ENCODE peak calls at places on chromosomes 3 and 15, in eight cellular contexts. X, N, B, K, R, C, M and A are unnamed samples.

GRCh38 chr3:171959532-171960044 is 79.8 kb upstream of the FNDC3B start:
- DNase-seq in X (no peak), N (no peak), B (no peak), K (no peak), R (no peak), C (no peak), M (no peak), A (no peak)

GRCh38 chr15:76928231-76928630 is 3.3 kb upstream of the RCN2 start:
- DNase-seq in X (no peak), N (no peak), B (no peak), K (no peak), R (no peak), C (no peak), M (no peak), A (no peak)

GRCh38 chr3:28743843-28744242 is 395.2 kb upstream of the AZI2 start:
- DNase-seq in X (no peak), N (no peak), B (peak; percentile 90), K (no peak), R (no peak), C (no peak), M (no peak), A (no peak)

GRCh38 chr3:13842226-13842625 is 37.6 kb downstream of the WNT7A start:
- DNase-seq in X (no peak), N (no peak), B (no peak), K (no peak), R (no peak), C (no peak), M (no peak), A (no peak)

GRCh38 chr3:44048196-44048924 is 193.3 kb upstream of the TOPAZ1 start:
- DNase-seq in X (no peak), N (no peak), B (no peak), K (no peak), R (no peak), C (no peak), M (no peak), A (no peak)

GRCh38 chr3:159029306-159030026 is 227.6 kb downstream of the MFSD1 start:
- DNase-seq in X (no peak), N (no peak), B (no peak), K (no peak), R (no peak), C (no peak), M (no peak), A (no peak)

GRCh38 chr3:194386066-194386465 is 13.0 kb downstream of the GP5 start:
- DNase-seq in X (no peak), N (no peak), B (no peak), K (no peak), R (no peak), C (no peak), M (no peak), A (no peak)

GRCh38 chr15:79380755-79381499 is 51.2 kb upstream of the MINAR1 start:
- DNase-seq in X (peak; percentile 34), N (peak; percentile 78), B (peak; percentile 10), K (peak; percentile 76), R (peak; percentile 81), C (peak; percentile 81), M (peak; percentile 64), A (peak; percentile 30)

GRCh38 chr3:41863024-41863423 is 98.9 kb downstream of the ULK4 start:
- DNase-seq in X (no peak), N (no peak), B (no peak), K (no peak), R (no peak), C (no peak), M (no peak), A (no peak)

GRCh38 chr15:73482184-73482583 is 39.2 kb downstream of the REC114 start:
- DNase-seq in X (no peak), N (no peak), B (no peak), K (no peak), R (no peak), C (no peak), M (no peak), A (no peak)

GRCh38 chr3:184380210-184380626 is 364 bp downstream of the CHRD start:
- DNase-seq in X (no peak), N (peak; percentile 83), B (no peak), K (peak; percentile 30), R (peak; percentile 71), C (no peak), M (peak; percentile 56), A (no peak)

GRCh38 chr3:112351823-112352222 is 18.9 kb downstream of the CD200 start:
- DNase-seq in X (no peak), N (no peak), B (no peak), K (no peak), R (no peak), C (no peak), M (no peak), A (no peak)

GRCh38 chr3:38723569-38724391 is 74.3 kb upstream of the SCN5A start:
- DNase-seq in X (no peak), N (no peak), B (no peak), K (no peak), R (no peak), C (no peak), M (no peak), A (no peak)

GRCh38 chr3:128294999-128295468 is 141.8 kb downstream of the EEFSEC start:
- DNase-seq in X (no peak), N (no peak), B (no peak), K (no peak), R (no peak), C (peak; percentile 13), M (no peak), A (no peak)

GRCh38 chr15:63915888-63916731 is 82.4 kb upstream of the HERC1 start:
- DNase-seq in X (no peak), N (no peak), B (no peak), K (no peak), R (no peak), C (no peak), M (no peak), A (peak; percentile 44)

GRCh38 chr3:127320529-127321121 is 32.8 kb upstream of the PRR20G start:
- DNase-seq in X (no peak), N (no peak), B (no peak), K (no peak), R (no peak), C (no peak), M (no peak), A (no peak)

GRCh38 chr3:64016941-64017620 is 6.2 kb downstream of the PSMD6 start:
- DNase-seq in X (no peak), N (no peak), B (no peak), K (no peak), R (no peak), C (no peak), M (no peak), A (no peak)

GRCh38 chr3:143309622-143310190 is 190.1 kb downstream of the CHST2 start:
- DNase-seq in X (no peak), N (no peak), B (no peak), K (peak; percentile 86), R (no peak), C (no peak), M (no peak), A (peak; percentile 65)

GRCh38 chr3:81696090-81696489 is 65.4 kb downstream of the GBE1 start:
- DNase-seq in X (no peak), N (no peak), B (no peak), K (no peak), R (no peak), C (no peak), M (no peak), A (no peak)

GRCh38 chr15:28989239-28989830 is 103.6 kb downstream of the APBA2 start:
- DNase-seq in X (no peak), N (peak; percentile 45), B (no peak), K (no peak), R (no peak), C (no peak), M (no peak), A (no peak)

GRCh38 chr3:47250309-47251060 is 32.1 kb downstream of the KIF9 start:
- DNase-seq in X (no peak), N (peak; percentile 67), B (peak; percentile 13), K (peak; percentile 42), R (no peak), C (no peak), M (no peak), A (no peak)

GRCh38 chr3:110420158-110420641 is 651.4 kb upstream of the NECTIN3 start:
- DNase-seq in X (peak; percentile 65), N (no peak), B (no peak), K (peak; percentile 86), R (no peak), C (no peak), M (no peak), A (peak; percentile 45)

GRCh38 chr15:65981837-65982696 is 112.8 kb downstream of the RAB11A start:
- DNase-seq in X (no peak), N (peak; percentile 72), B (no peak), K (no peak), R (peak; percentile 73), C (peak; percentile 56), M (peak; percentile 34), A (no peak)

GRCh38 chr3:65449841-65450416 is 588.8 kb downstream of the MAGI1 start:
- DNase-seq in X (no peak), N (no peak), B (no peak), K (no peak), R (no peak), C (no peak), M (no peak), A (no peak)

GRCh38 chr15:69388259-69388658 is 25.9 kb upstream of the KIF23 start:
- DNase-seq in X (no peak), N (peak; percentile 53), B (no peak), K (peak; percentile 9), R (no peak), C (no peak), M (no peak), A (no peak)

GRCh38 chr3:105332961-105333360 is 33.7 kb upstream of the ALCAM start:
- DNase-seq in X (no peak), N (no peak), B (no peak), K (no peak), R (no peak), C (no peak), M (no peak), A (no peak)

GRCh38 chr3:46059432-46059831 is 32.1 kb upstream of the XCR1 start:
- DNase-seq in X (no peak), N (no peak), B (no peak), K (no peak), R (no peak), C (no peak), M (no peak), A (no peak)

GRCh38 chr3:122353901-122354401 is 28.9 kb downstream of the CSTA start:
- DNase-seq in X (no peak), N (no peak), B (no peak), K (no peak), R (no peak), C (no peak), M (no peak), A (no peak)

GRCh38 chr3:160200328-160200727 is 24.9 kb upstream of the C3orf80 start:
- DNase-seq in X (no peak), N (no peak), B (no peak), K (peak; percentile 30), R (no peak), C (no peak), M (no peak), A (no peak)

GRCh38 chr15:77036537-77037474 is 34.1 kb downstream of the TSPAN3 start:
- DNase-seq in X (no peak), N (peak; percentile 61), B (no peak), K (no peak), R (no peak), C (peak; percentile 10), M (no peak), A (no peak)

GRCh38 chr15:67115567-67115966 is 50.2 kb downstream of the SMAD3 start:
- DNase-seq in X (no peak), N (no peak), B (no peak), K (no peak), R (no peak), C (no peak), M (no peak), A (no peak)

GRCh38 chr3:108329087-108329486 is 32.7 kb downstream of the HHLA2 start:
- DNase-seq in X (no peak), N (no peak), B (no peak), K (no peak), R (no peak), C (no peak), M (no peak), A (no peak)

GRCh38 chr3:17967953-17968352 is 225.5 kb upstream of the TBC1D5 start:
- DNase-seq in X (no peak), N (no peak), B (no peak), K (no peak), R (no peak), C (no peak), M (no peak), A (no peak)

GRCh38 chr3:94735354-94735753 is 672.5 kb downstream of the NSUN3 start:
- DNase-seq in X (no peak), N (no peak), B (no peak), K (peak; percentile 2), R (no peak), C (no peak), M (no peak), A (no peak)